ENCODE peak calls at places on chromosomes 16 and 17, in four cellular contexts. F, H, U and D are unnamed samples.
A peak's percentile ranks its signal among the peaks of the same experiment; 100 is the strongest.

GRCh38 chr17:28974451-28974850 is 23.1 kb upstream of the PHF12 start:
- DNase-seq in F (no peak), H (no peak), U (no peak), D (no peak)

GRCh38 chr16:67028167-67028554 is 788 bp upstream of the CBFB start:
- DNase-seq in F (no peak), H (no peak), U (no peak), D (no peak)

GRCh38 chr16:27579086-27579980 is 29.4 kb downstream of the KATNIP start:
- DNase-seq in F (peak; percentile 41), H (peak; percentile 25), U (no peak), D (peak; percentile 49)

GRCh38 chr16:30005341-30006094 is 5.3 kb downstream of the DOC2A start:
- DNase-seq in F (peak; percentile 36), H (no peak), U (peak; percentile 89), D (no peak)

GRCh38 chr17:45341389-45342158 is 24.8 kb upstream of the MAP3K14 start:
- DNase-seq in F (peak; percentile 21), H (peak; percentile 95), U (no peak), D (peak; percentile 91)

GRCh38 chr17:74527756-74528155 is 3.5 kb downstream of the CD300LB start:
- DNase-seq in F (no peak), H (no peak), U (no peak), D (no peak)

GRCh38 chr17:57622886-57623433 is 122.1 kb downstream of the CCDC182 start:
- DNase-seq in F (no peak), H (peak; percentile 8), U (peak; percentile 64), D (peak; percentile 25)

GRCh38 chr17:79648181-79648831 is 37.5 kb upstream of the RBFOX3 start:
- DNase-seq in F (no peak), H (no peak), U (no peak), D (no peak)

GRCh38 chr17:74987418-74987908 is at the start of gene CDR2L:
- DNase-seq in F (peak; percentile 99), H (peak; percentile 67), U (peak; percentile 95), D (peak; percentile 77)

GRCh38 chr17:21098934-21099687 is 27.7 kb upstream of the DHRS7B start:
- DNase-seq in F (peak; percentile 42), H (peak; percentile 13), U (peak; percentile 93), D (peak; percentile 20)